ENCODE peak calls at places on chromosomes 7 and 10, in five cellular contexts. X is IMR-90; T is sigmoid colon; V is CD4-positive, alpha-beta memory T cell; M is astrocyte of the spinal cord. W is an unnamed sample.

GRCh38 chr10:81863771-81864170 is 11.2 kb upstream of the NRG3 start:
- DNase-seq in M (no peak), T (no peak), V (no peak), X (no peak), W (no peak)

GRCh38 chr7:33578166-33578565 is 327.2 kb upstream of the BMPER start:
- DNase-seq in V (no peak), T (no peak), X (peak; percentile 28), M (no peak), W (no peak)

GRCh38 chr10:113709221-113709838 is 29.6 kb downstream of the CASP7 start:
- DNase-seq in V (no peak), M (peak; percentile 83), T (no peak), X (peak; percentile 85), W (no peak)

GRCh38 chr7:109259151-109259550 is 689.5 kb downstream of the DNAJB9 start:
- DNase-seq in M (no peak), V (no peak), T (no peak), X (no peak), W (no peak)

GRCh38 chr7:37067961-37068536 is 343.8 kb upstream of the AOAH start:
- DNase-seq in T (no peak), X (peak; percentile 7), V (no peak), M (no peak), W (no peak)

GRCh38 chr10:32244421-32245207 is 102.3 kb downstream of the EPC1 start:
- DNase-seq in M (no peak), T (no peak), V (no peak), X (no peak), W (no peak)

GRCh38 chr7:144975882-144976281 is 140.0 kb upstream of the TPK1 start:
- DNase-seq in X (no peak), M (no peak), V (no peak), T (no peak), W (no peak)

GRCh38 chr10:86300399-86300925 is 66.1 kb downstream of the GRID1 start:
- DNase-seq in X (no peak), T (peak; percentile 27), V (no peak), M (no peak), W (no peak)

GRCh38 chr10:52172581-52172980 is 141.5 kb upstream of the DKK1 start:
- DNase-seq in M (no peak), T (no peak), V (no peak), X (peak; percentile 7), W (no peak)

GRCh38 chr7:106127984-106128780 is 16.1 kb upstream of the SYPL1 start:
- DNase-seq in T (no peak), V (no peak), M (no peak), X (peak; percentile 43), W (no peak)

GRCh38 chr7:17336168-17336567 is 37.7 kb downstream of the AHR start:
- DNase-seq in M (no peak), V (no peak), X (no peak), T (no peak), W (no peak)

GRCh38 chr10:5645375-5645774 is 21.0 kb downstream of the ASB13 start:
- DNase-seq in V (no peak), X (no peak), T (peak; percentile 79), M (no peak), W (no peak)

GRCh38 chr10:14060320-14061070 is 270.2 kb downstream of the FRMD4A start:
- DNase-seq in V (no peak), T (no peak), X (no peak), M (no peak), W (no peak)

GRCh38 chr10:69847883-69848282 is 46.2 kb downstream of the COL13A1 start:
- DNase-seq in M (no peak), V (no peak), T (no peak), X (peak; percentile 38), W (no peak)

GRCh38 chr10:77504870-77505257 is 132.7 kb downstream of the KCNMA1 start:
- DNase-seq in V (no peak), T (no peak), X (peak; percentile 56), M (peak; percentile 47), W (no peak)

GRCh38 chr7:18445483-18445882 is 50.1 kb upstream of the HDAC9 start:
- DNase-seq in M (no peak), T (no peak), V (no peak), X (no peak), W (no peak)

GRCh38 chr7:133135451-133135850 is 53.6 kb upstream of the CHCHD3 start:
- DNase-seq in M (no peak), T (no peak), X (peak; percentile 2), V (no peak), W (no peak)

GRCh38 chr10:114166053-114166452 is 8.0 kb downstream of the CCDC186 start:
- DNase-seq in X (no peak), M (no peak), V (no peak), T (no peak), W (no peak)

GRCh38 chr10:34235164-34235832 is 579.8 kb downstream of the PARD3 start:
- DNase-seq in X (peak; percentile 83), T (no peak), V (no peak), M (peak; percentile 79), W (no peak)

GRCh38 chr10:125101581-125101980 is 58.8 kb downstream of the CTBP2 start:
- DNase-seq in T (peak; percentile 36), X (no peak), M (no peak), V (no peak), W (no peak)

GRCh38 chr7:375901-376305 is 85.9 kb downstream of the FOXL3 start:
- DNase-seq in X (no peak), T (no peak), M (no peak), V (no peak), W (no peak)

GRCh38 chr7:112484671-112485097 is 3.9 kb downstream of the LSMEM1 start:
- DNase-seq in M (peak; percentile 97), V (no peak), T (peak; percentile 75), X (peak; percentile 93), W (peak; percentile 9)

GRCh38 chr10:68781613-68782574 is 45.4 kb upstream of the STOX1 start:
- DNase-seq in T (no peak), M (no peak), X (no peak), V (no peak), W (no peak)

GRCh38 chr10:89458760-89459159 is 44.4 kb downstream of the IFIT5 start:
- DNase-seq in V (no peak), X (peak; percentile 25), T (no peak), M (no peak), W (no peak)

GRCh38 chr7:128961030-128961659 is 23.4 kb downstream of the IRF5 start:
- DNase-seq in T (no peak), M (no peak), V (no peak), X (no peak), W (no peak)

DNA sequence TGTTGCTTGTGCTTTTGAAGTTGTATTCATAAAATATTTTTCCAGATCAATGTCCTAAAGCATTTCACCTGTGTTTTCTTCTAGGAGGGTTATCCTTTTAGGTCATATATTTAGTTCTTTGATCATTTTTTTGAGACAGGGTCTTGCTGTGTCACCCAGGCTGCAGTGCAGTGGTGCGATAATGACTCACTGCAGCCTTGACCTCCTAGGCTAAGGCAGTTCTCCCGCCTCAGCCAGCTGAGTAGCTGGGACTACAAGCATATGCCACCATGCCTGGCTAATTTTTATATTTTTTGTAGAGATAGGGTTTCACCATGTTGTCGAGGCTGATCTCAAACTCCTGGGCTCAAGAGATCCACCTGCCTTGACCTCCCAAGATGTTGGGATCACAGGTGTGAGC is 315.8 kb upstream of the KAT6B start:
- DNase-seq in M (no peak), V (no peak), X (no peak), T (no peak), W (no peak)
- H3K4me3 ChIP-seq in M (no peak overlapping the region), V (no peak overlapping the region), X (no peak overlapping the region), T (no peak overlapping the region), W (no peak overlapping the region)

GRCh38 chr10:118241229-118242137 is 100.6 kb downstream of the FAM204A start:
- DNase-seq in X (peak; percentile 77), T (peak; percentile 88), M (peak; percentile 75), V (peak; percentile 55), W (peak; percentile 53)

GRCh38 chr10:118234654-118235053 is 107.5 kb downstream of the FAM204A start:
- DNase-seq in V (no peak), X (no peak), T (no peak), M (no peak), W (no peak)

GRCh38 chr10:118243907-118244306 is 98.2 kb downstream of the FAM204A start:
- DNase-seq in V (no peak), T (no peak), X (no peak), M (no peak), W (no peak)

GRCh38 chr10:118237930-118238329 is 104.2 kb downstream of the FAM204A start:
- DNase-seq in M (no peak), V (no peak), T (no peak), X (no peak), W (no peak)

GRCh38 chr10:118238573-118239240 is 103.4 kb downstream of the FAM204A start:
- DNase-seq in X (peak; percentile 8), V (no peak), M (no peak), T (no peak), W (no peak)
- H3K4me3 ChIP-seq in X (no peak overlapping the region), V (no peak overlapping the region), M (no peak overlapping the region), T (no peak overlapping the region), W (no peak overlapping the region)

GRCh38 chr7:12686894-12687212 is 580 bp upstream of the ARL4A start:
- DNase-seq in X (no peak), T (no peak), V (no peak), M (no peak), W (no peak)

GRCh38 chr7:12686234-12686893 is 1.1 kb upstream of the ARL4A start:
- DNase-seq in X (peak; percentile 77), T (peak; percentile 95), M (peak; percentile 86), V (peak; percentile 99), W (peak; percentile 84)

GRCh38 chr7:12685550-12685949 is 1.9 kb upstream of the ARL4A start:
- DNase-seq in V (peak; percentile 30), X (peak; percentile 33), T (no peak), M (peak; percentile 57), W (peak; percentile 17)

GRCh38 chr7:12684733-12685132 is 2.7 kb upstream of the ARL4A start:
- DNase-seq in M (no peak), V (no peak), T (no peak), X (no peak), W (no peak)

DNA sequence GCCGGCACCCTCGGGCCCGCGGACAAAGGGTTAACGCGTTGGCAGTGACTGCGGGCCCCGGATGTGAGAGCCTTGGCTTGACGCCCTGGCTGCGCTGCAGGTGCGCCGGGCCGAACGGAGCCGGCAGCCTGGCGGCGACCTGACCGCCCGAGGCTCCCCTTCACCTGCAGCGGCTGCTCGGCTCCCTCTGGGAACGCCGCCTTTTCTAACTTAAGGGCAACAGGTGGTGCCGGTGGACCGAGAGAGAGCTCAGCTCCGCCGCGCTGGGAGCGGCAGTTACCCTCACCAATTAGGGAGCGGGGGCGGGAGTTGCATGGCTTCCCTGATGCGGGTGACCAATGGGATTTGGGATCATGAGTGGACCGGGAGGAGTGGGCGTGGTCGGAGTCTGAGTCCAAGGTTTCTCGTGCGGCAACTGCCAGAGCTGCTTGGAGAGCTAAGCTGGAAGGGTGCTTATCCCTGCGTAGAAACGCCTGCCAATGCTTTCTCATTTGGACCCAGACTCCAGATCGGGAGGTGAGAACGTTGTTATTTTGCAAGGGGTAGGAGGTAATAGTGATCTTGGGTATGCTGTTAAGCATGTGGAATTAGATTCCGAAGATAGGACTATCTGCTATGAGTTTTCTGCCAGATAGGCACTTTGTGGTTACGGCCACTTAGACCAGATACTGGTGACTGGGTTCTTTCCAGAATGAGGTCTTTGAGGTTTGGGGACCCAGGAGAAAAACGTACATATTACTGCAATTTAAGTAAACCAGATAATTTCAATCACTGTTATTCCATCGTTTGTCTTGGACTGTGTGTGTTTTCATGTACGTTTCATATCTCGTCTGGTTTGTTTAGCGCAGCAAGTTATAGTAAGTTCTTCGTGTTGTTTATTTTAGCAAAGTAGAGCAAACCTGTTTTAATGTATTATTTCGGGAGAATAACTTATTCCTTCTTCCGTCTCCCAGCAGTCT is at the start of gene ARL4A:
- DNase-seq in X (peak; percentile 98), V (peak; percentile 89), M (peak; percentile 99), T (peak; percentile 99), W (peak; percentile 89)
- H3K4me3 ChIP-seq in X (peak within 1 kb of the TSS; percentile 77), V (peak within 1 kb of the TSS; percentile 89), M (peak within 1 kb of the TSS; percentile 92), T (peak within 1 kb of the TSS; percentile 89), W (peak within 1 kb of the TSS; percentile 66)

GRCh38 chr10:43230101-43230908 is 36.6 kb downstream of the RASGEF1A start:
- DNase-seq in M (no peak), T (peak; percentile 55), V (no peak), X (no peak), W (no peak)
- H3K4me3 ChIP-seq in M (no peak overlapping the region), T (peak overlapping the region; percentile 43), V (peak overlapping the region; percentile 44), X (no peak overlapping the region), W (no peak overlapping the region)